ENCODE peak calls at places on chromosomes 4 and X, in four cellular contexts. I, T, Z and Q are unnamed samples.

GRCh38 chr4:78737020-78737419 is 39.1 kb upstream of the BMP2K start:
- DNase-seq in I (no peak), Z (no peak), T (no peak), Q (peak)

GRCh38 chrX:106862972-106863688 is 40.0 kb downstream of the RIPPLY1 start:
- DNase-seq in T (no peak), Z (peak), I (peak), Q (no peak)

GRCh38 chr4:186915816-186916215 is 192.2 kb upstream of the FAT1 start:
- DNase-seq in Z (no peak), I (no peak), T (no peak), Q (no peak)

GRCh38 chr4:75030028-75030427 is 97.1 kb downstream of the PARM1 start:
- DNase-seq in T (no peak), I (no peak), Z (no peak), Q (no peak)

GRCh38 chrX:16472345-16472744 is 177.6 kb upstream of the S100G start:
- DNase-seq in I (no peak), T (no peak), Z (no peak), Q (no peak)

GRCh38 chr4:56463711-56464110 is 3.7 kb upstream of the SRP72 start:
- DNase-seq in Z (no peak), T (no peak), I (no peak), Q (no peak)

GRCh38 chr4:56979674-56980073 is 978 bp downstream of the POLR2B start:
- DNase-seq in T (no peak), I (peak), Z (no peak), Q (no peak)

GRCh38 chr4:7254736-7255487 is 62.6 kb downstream of the SORCS2 start:
- DNase-seq in Z (no peak), I (no peak), T (no peak), Q (peak)

GRCh38 chr4:125316781-125317525 is 2.2 kb downstream of the FAT4 start:
- DNase-seq in Z (no peak), I (no peak), T (no peak), Q (no peak)

GRCh38 chr4:140789752-140790151 is 33.6 kb upstream of the TBC1D9 start:
- DNase-seq in Z (no peak), T (no peak), I (no peak), Q (no peak)

GRCh38 chr4:5887361-5888221 is 5.3 kb downstream of the CRMP1 start:
- DNase-seq in I (no peak), Z (no peak), T (peak), Q (no peak)

GRCh38 chr4:81757706-81758105 is 286.0 kb upstream of the RASGEF1B start:
- DNase-seq in T (no peak), I (no peak), Z (no peak), Q (no peak)

GRCh38 chrX:141142946-141143345 is 34.0 kb downstream of the LDOC1 start:
- DNase-seq in Z (no peak), T (no peak), I (no peak), Q (no peak)

GRCh38 chr4:1365271-1366178 is 18.5 kb downstream of the UVSSA start:
- DNase-seq in Z (no peak), I (no peak), T (no peak), Q (no peak)

DNA sequence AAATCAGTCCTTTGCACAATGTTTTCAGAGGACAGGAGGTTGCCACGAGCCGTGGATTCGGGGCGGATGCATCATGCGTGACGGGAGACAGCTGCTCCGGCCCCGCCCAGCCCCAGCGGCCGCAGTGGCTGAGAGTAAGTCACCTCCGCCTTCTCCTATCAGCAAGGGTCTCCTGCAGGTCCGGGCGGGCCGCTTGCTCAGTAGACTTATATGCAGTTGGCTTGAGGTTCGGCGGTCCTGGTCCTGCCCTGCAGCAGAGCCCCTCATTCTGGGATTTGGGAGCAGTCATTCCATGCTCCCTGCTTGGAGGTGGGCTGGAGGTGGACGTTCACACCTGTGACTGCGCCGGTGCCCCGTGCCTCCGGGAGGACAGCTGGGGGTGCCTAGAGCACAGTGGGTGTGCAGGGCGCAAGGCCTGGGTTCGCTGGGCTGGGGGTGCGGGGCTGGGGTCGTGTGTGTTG is 86.3 kb upstream of the ADRA2C start:
- DNase-seq in Z (no peak), T (no peak), I (no peak), Q (no peak)
- TF ChIP-seq ZBTB33 in Z (no peak), T (no peak), I (no peak), Q (no peak)

DNA sequence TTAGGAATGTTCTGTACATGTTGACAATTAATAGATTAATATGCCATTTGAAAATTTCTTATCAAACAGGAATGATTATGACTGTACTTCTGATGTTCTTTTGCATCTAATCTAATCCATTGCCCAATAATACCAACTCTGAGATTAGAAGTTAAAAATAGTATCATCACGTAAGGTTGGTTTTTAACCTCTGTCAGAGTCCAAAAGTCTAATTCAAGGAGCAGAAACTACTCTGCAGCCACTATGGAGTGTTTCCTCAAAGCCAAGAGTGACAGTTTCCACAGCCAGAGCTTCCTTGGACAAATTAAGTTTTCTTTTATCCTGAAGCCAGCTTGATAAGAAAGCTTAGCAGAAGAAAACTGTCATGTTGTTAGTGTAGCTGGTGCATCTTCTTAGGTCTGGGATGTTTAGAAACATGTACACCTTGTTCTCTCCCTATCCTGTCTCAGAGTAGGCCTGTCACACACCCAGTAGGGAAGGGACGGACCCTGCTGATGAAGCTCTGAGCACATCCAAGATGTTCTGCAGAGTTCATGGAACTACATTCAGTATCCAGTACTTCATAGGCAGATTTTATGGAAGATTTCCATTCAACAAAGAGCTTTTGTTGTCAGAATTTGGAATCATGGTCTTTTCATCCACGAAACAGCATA is 20.4 kb upstream of the PI4K2B start:
- DNase-seq in T (no peak), Z (no peak), I (no peak), Q (no peak)
- TF ChIP-seq POLR2A in T (no peak), Z (no peak), I (no peak), Q (no peak)

GRCh38 chrX:133699023-133699728 is 283.9 kb upstream of the GPC4 start:
- DNase-seq in Z (no peak), T (no peak), I (no peak), Q (no peak)
- TF ChIP-seq ZBTB33 in Z (no peak), T (no peak), I (no peak), Q (no peak)

GRCh38 chr4:83758331-83758730 is 222.4 kb downstream of the GPAT3 start:
- DNase-seq in T (no peak), I (no peak), Z (no peak), Q (no peak)
- TF ChIP-seq POLR2A in T (no peak), I (no peak), Z (no peak), Q (no peak)

DNA sequence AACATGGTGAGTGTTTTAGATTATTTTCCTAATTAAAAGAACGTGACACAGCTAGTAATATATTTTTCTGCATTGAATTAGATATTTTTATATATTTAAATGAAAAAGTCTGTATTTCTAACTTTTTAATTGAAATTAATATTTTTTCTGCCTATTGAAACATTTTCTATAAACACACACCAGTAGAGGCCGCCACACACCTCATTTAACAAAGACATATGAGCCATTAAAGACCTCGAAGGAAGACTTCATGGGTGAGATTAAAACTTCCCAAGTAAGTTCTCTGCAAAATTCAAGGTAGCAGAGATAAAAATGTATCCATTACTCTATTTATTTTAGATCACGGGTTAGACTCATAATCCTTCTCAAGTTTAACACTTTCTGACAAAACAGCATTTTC is 8.3 kb downstream of the SLITRK2 start:
- DNase-seq in Z (no peak), T (no peak), I (no peak), Q (no peak)
- TF ChIP-seq ZBTB33 in Z (no peak), T (no peak), I (no peak), Q (no peak)